ENCODE peak calls at places on chromosomes 7 and 10, in seven cellular contexts. R is MCF 10A, I is epithelial cell of esophagus, U is PC-3, H is GM13976, Z is GM23338, A is brain microvascular endothelial cell. C is an unnamed sample.

GRCh38 chr7:45410893-45411292 is 163.3 kb upstream of the ADCY1 start:
- DNase-seq in U (no peak), R (no peak), H (no peak), A (no peak), I (no peak), Z (no peak), C (no peak)

GRCh38 chr7:96303686-96304443 is 18.0 kb downstream of the SLC25A13 start:
- DNase-seq in A (peak), I (peak), Z (no peak), R (no peak), U (peak), H (no peak), C (no peak)

GRCh38 chr7:150322114-150322832 is 882 bp upstream of the LRRC61 start:
- DNase-seq in Z (no peak), U (no peak), R (no peak), I (no peak), A (no peak), H (no peak), C (peak)

GRCh38 chr10:85648279-85648754 is 718.3 kb downstream of the GRID1 start:
- DNase-seq in R (peak), U (no peak), A (peak), H (no peak), I (peak), Z (no peak), C (no peak)

GRCh38 chr7:90594791-90595317 is 1.3 kb upstream of the CDK14 start:
- DNase-seq in H (no peak), I (peak), Z (peak), R (peak), A (peak), U (peak), C (no peak)

GRCh38 chr10:62860946-62861345 is 44.8 kb upstream of the EGR2 start:
- DNase-seq in H (no peak), Z (peak), A (no peak), R (peak), I (no peak), U (peak), C (no peak)

GRCh38 chr7:102913846-102914245 is 1.0 kb downstream of the LRRC17 start:
- DNase-seq in U (no peak), I (no peak), Z (no peak), H (no peak), A (peak), R (no peak), C (no peak)

GRCh38 chr7:12269100-12269895 is 58.2 kb downstream of the TMEM106B start:
- DNase-seq in H (no peak), U (no peak), Z (no peak), I (no peak), R (no peak), A (no peak), C (no peak)

GRCh38 chr10:86247588-86247987 is 119.0 kb downstream of the GRID1 start:
- DNase-seq in A (no peak), R (no peak), I (no peak), U (no peak), H (no peak), Z (no peak), C (no peak)

GRCh38 chr7:36749282-36749960 is 25.1 kb upstream of the AOAH start:
- DNase-seq in I (peak), U (no peak), Z (no peak), A (peak), R (peak), H (no peak), C (no peak)

GRCh38 chr7:116492654-116493109 is 6.9 kb upstream of the CAV2 start:
- DNase-seq in H (no peak), R (no peak), Z (no peak), U (no peak), A (no peak), I (no peak), C (no peak)

GRCh38 chr7:116496653-116497052 is 2.9 kb upstream of the CAV2 start:
- DNase-seq in I (no peak), R (no peak), A (no peak), U (no peak), H (no peak), Z (no peak), C (no peak)

GRCh38 chr7:116495737-116496136 is 3.8 kb upstream of the CAV2 start:
- DNase-seq in I (peak), U (peak), R (peak), Z (no peak), H (no peak), A (no peak), C (no peak)

GRCh38 chr7:116491887-116492653 is 7.5 kb upstream of the CAV2 start:
- DNase-seq in H (no peak), Z (no peak), I (no peak), A (no peak), R (no peak), U (no peak), C (no peak)

GRCh38 chr7:116494472-116494871 is 5.1 kb upstream of the CAV2 start:
- DNase-seq in I (no peak), A (no peak), H (no peak), U (no peak), R (no peak), Z (no peak), C (no peak)
- TF ChIP-seq CTCF in I (no peak), A (no peak), H (no peak), U (no peak), R (no peak), Z (no peak), C (no peak)

GRCh38 chr7:74063646-74064045 is 20.0 kb upstream of the LIMK1 start:
- DNase-seq in A (no peak), U (no peak), I (no peak), Z (no peak), R (no peak), H (no peak), C (no peak)
- TF ChIP-seq CTCF in A (no peak), U (no peak), I (no peak), Z (no peak), R (no peak), H (no peak), C (no peak)

DNA sequence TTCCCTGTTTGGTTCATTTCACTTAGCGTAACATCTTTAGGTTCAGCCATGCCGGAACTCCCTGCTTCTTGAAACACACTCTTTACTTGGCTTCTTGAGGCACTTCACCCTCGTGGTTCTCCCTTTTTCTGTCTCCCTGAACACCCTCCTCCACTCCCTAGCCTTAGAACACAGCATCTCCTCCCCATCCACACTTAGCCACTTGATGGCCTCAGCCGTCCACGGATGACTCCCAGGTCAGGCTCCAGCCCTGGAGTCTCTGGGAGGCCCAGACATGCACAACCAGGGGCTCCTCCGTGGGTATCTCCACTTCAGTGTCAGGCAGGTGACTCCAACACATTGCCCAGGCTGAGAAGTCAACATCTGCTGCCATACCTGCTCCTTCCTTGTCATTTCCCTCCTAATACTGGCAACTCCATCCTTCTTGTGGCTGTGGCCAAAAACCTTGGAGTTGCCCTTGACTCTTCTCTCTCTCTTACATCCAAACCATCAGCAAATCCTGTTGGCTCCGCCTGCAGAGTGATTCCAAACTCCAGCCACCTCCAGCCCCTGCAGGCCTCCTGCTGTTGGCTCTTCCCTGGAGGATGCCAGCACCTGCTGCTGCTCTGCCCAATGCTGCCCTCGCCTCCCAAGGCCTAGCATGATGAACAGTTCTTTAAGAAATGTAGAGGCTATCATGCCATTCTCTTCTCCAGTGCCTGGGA is 8.4 kb upstream of the INMT start:
- DNase-seq in Z (no peak), R (peak), H (no peak), A (peak), U (peak), I (peak), C (no peak)
- TF ChIP-seq CTCF in Z (peak), R (no peak), H (no peak), A (peak), U (peak), I (no peak), C (no peak)

DNA sequence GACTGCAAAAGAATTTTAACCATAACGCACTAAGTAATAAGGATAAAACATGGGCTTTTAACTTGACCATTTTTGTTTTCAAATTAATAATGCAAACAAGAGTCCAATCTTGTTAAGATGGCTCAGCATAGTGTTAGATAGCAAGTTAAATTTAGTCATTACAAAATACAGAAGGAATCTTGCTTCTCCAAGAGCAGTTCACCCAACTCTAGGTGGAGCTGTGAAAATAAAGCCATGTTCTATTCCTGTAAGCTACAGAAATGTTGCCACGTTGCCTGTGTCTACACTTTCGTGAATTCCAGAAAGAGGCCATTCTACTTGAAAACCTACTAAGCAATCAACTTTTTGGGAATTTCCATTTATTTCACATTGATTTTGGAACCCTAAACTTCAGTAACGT is 191.9 kb downstream of the SFMBT2 start:
- DNase-seq in I (peak), H (no peak), A (no peak), Z (no peak), R (no peak), U (peak), C (no peak)
- TF ChIP-seq CTCF in I (no peak), H (no peak), A (no peak), Z (peak), R (no peak), U (peak), C (no peak)

GRCh38 chr10:61705022-61705675 is 42.4 kb downstream of the CABCOCO1 start:
- DNase-seq in R (no peak), H (no peak), I (no peak), A (no peak), U (no peak), Z (no peak), C (no peak)

GRCh38 chr10:61701055-61701705 is 38.5 kb downstream of the CABCOCO1 start:
- DNase-seq in Z (no peak), I (no peak), A (no peak), U (peak), R (no peak), H (no peak), C (no peak)
- TF ChIP-seq CTCF in Z (no peak), I (no peak), A (no peak), U (peak), R (no peak), H (no peak), C (no peak)

DNA sequence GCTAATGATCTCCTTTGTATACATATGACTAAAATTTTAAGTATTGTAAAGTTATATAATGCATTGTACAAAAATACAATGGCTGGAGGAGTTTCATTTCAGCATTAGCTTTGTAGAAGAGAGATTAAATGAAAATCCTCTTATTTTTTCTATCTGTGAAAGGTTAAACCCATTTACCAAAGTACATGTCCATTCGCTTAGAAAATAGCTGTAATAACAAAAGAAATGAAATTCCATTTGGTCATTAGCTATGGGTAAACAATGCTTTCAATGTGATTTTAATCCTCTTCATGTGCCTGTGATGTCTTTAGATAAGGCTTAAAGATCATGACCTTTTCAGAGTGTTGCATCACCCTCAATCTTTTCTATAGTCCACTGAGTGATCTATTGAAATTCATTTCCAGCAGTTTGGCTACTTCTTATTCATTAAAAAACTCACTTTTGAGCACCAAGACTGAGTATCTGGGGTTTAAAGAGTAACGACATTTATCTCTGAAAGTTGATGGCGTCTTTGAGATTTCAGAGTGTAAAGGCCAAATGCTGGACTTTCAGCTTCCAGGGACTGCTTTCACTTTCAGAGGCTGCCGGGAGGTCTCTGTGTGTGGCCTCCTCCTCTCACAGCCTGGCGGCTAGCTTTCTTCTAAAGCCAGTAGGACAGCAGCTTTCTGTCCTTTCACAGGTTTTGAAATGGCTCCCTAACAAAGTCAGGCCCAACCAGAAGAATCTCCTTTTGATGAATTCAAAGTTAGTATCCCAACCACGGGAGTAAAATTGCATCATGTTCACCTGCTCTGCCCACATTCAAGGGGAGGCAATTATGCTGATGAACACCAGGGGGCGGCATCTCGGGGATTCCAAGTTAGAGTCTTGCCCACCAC is 701.4 kb upstream of the COBL start:
- DNase-seq in U (peak), A (no peak), Z (peak), R (peak), I (no peak), H (no peak), C (peak)
- TF ChIP-seq CTCF in U (peak), A (peak), Z (peak), R (peak), I (no peak), H (peak), C (peak)

GRCh38 chr10:60914676-60915075 is 29.3 kb downstream of the RHOBTB1 start:
- DNase-seq in A (peak), U (no peak), Z (no peak), H (no peak), I (no peak), R (peak), C (no peak)

GRCh38 chr10:60913091-60913490 is 30.9 kb downstream of the RHOBTB1 start:
- DNase-seq in U (no peak), I (no peak), R (no peak), H (no peak), Z (no peak), A (no peak), C (no peak)

GRCh38 chr10:60913657-60914056 is 30.3 kb downstream of the RHOBTB1 start:
- DNase-seq in U (no peak), A (no peak), Z (no peak), H (no peak), R (no peak), I (no peak), C (no peak)

GRCh38 chr10:60917331-60918280 is 26.4 kb downstream of the RHOBTB1 start:
- DNase-seq in H (no peak), U (no peak), I (peak), Z (no peak), R (no peak), A (no peak), C (no peak)

GRCh38 chr10:60916025-60916424 is 28.0 kb downstream of the RHOBTB1 start:
- DNase-seq in A (no peak), R (peak), I (no peak), Z (peak), H (no peak), U (peak), C (no peak)
- TF ChIP-seq CTCF in A (peak), R (no peak), I (peak), Z (peak), H (no peak), U (no peak), C (no peak)

GRCh38 chr7:143289421-143289820 is 1.3 kb downstream of the CASP2 start:
- DNase-seq in U (peak), R (no peak), A (no peak), Z (no peak), H (no peak), I (no peak), C (no peak)

GRCh38 chr7:143287321-143287934 is 723 bp upstream of the CASP2 start:
- DNase-seq in R (peak), Z (no peak), U (no peak), H (no peak), A (no peak), I (no peak), C (no peak)

GRCh38 chr7:143288836-143289235 is 685 bp downstream of the CASP2 start:
- DNase-seq in U (no peak), A (peak), H (no peak), I (no peak), Z (peak), R (peak), C (no peak)

GRCh38 chr7:143286522-143286890 is 1.6 kb upstream of the CASP2 start:
- DNase-seq in Z (no peak), I (no peak), H (no peak), U (no peak), R (no peak), A (no peak), C (no peak)

GRCh38 chr7:143287935-143288826 is at the start of gene CASP2:
- DNase-seq in H (peak), A (peak), Z (peak), I (peak), R (peak), U (peak), C (peak)
- TF ChIP-seq CTCF in H (peak), A (peak), Z (peak), I (peak), R (no peak), U (peak), C (no peak)

C was measured in GM20000.